ENCODE peak calls at places on chromosomes 3 and 15, in six cellular contexts. One of them, this sample, is unnamed.
A peak's percentile ranks its signal among the peaks of the same experiment; 100 is the strongest.

GRCh38 chr3:147371141-147371540 is 35.2 kb downstream of the ZIC4 start:
- DNase-seq in C1 segment of cervical spinal cord: no peak
- DNase-seq in activated CD4-positive, alpha-beta memory T cell treated with anti-CD3 and anti-CD28 coated beads for 36 hours: no peak
- DNase-seq in glutamatergic neuron: no peak
- DNase-seq in activated CD4-positive, alpha-beta T cell treated with anti-CD3 and anti-CD28 coated beads, Interleukin-2, amount 10 ng/mL, durations not matched to agents 7 days and 5 days: no peak
- DNase-seq in SW480: no peak
- DNase-seq in this sample: no peak

GRCh38 chr3:188248036-188248561 is 94.1 kb downstream of the LPP start:
- DNase-seq in C1 segment of cervical spinal cord: no peak
- DNase-seq in activated CD4-positive, alpha-beta memory T cell treated with anti-CD3 and anti-CD28 coated beads for 36 hours: no peak
- DNase-seq in glutamatergic neuron: no peak
- DNase-seq in activated CD4-positive, alpha-beta T cell treated with anti-CD3 and anti-CD28 coated beads, Interleukin-2, amount 10 ng/mL, durations not matched to agents 7 days and 5 days: no peak
- DNase-seq in SW480: no peak
- DNase-seq in this sample: no peak

GRCh38 chr15:58038426-58039106 is 26.9 kb downstream of the ALDH1A2 start:
- DNase-seq in C1 segment of cervical spinal cord: no peak
- DNase-seq in activated CD4-positive, alpha-beta memory T cell treated with anti-CD3 and anti-CD28 coated beads for 36 hours: no peak
- DNase-seq in glutamatergic neuron: no peak
- DNase-seq in activated CD4-positive, alpha-beta T cell treated with anti-CD3 and anti-CD28 coated beads, Interleukin-2, amount 10 ng/mL, durations not matched to agents 7 days and 5 days: no peak
- DNase-seq in SW480: no peak
- DNase-seq in this sample: no peak

GRCh38 chr3:9942164-9942563 is 8.5 kb downstream of the CRELD1 start:
- DNase-seq in C1 segment of cervical spinal cord: no peak
- DNase-seq in activated CD4-positive, alpha-beta memory T cell treated with anti-CD3 and anti-CD28 coated beads for 36 hours: no peak
- DNase-seq in glutamatergic neuron: no peak
- DNase-seq in activated CD4-positive, alpha-beta T cell treated with anti-CD3 and anti-CD28 coated beads, Interleukin-2, amount 10 ng/mL, durations not matched to agents 7 days and 5 days: no peak
- DNase-seq in SW480: no peak
- DNase-seq in this sample: no peak

GRCh38 chr15:29681486-29681845 is 140.8 kb downstream of the TJP1 start:
- DNase-seq in C1 segment of cervical spinal cord: no peak
- DNase-seq in activated CD4-positive, alpha-beta memory T cell treated with anti-CD3 and anti-CD28 coated beads for 36 hours: no peak
- DNase-seq in glutamatergic neuron: no peak
- DNase-seq in activated CD4-positive, alpha-beta T cell treated with anti-CD3 and anti-CD28 coated beads, Interleukin-2, amount 10 ng/mL, durations not matched to agents 7 days and 5 days: no peak
- DNase-seq in SW480: no peak
- DNase-seq in this sample: no peak

GRCh38 chr3:138687236-138687635 is 78.7 kb downstream of the FAIM start:
- DNase-seq in C1 segment of cervical spinal cord: no peak
- DNase-seq in activated CD4-positive, alpha-beta memory T cell treated with anti-CD3 and anti-CD28 coated beads for 36 hours: no peak
- DNase-seq in glutamatergic neuron: no peak
- DNase-seq in activated CD4-positive, alpha-beta T cell treated with anti-CD3 and anti-CD28 coated beads, Interleukin-2, amount 10 ng/mL, durations not matched to agents 7 days and 5 days: no peak
- DNase-seq in SW480: no peak
- DNase-seq in this sample: no peak

GRCh38 chr15:35519536-35520149 is 26.3 kb downstream of the DPH6 start:
- DNase-seq in C1 segment of cervical spinal cord: no peak
- DNase-seq in activated CD4-positive, alpha-beta memory T cell treated with anti-CD3 and anti-CD28 coated beads for 36 hours: no peak
- DNase-seq in glutamatergic neuron: no peak
- DNase-seq in activated CD4-positive, alpha-beta T cell treated with anti-CD3 and anti-CD28 coated beads, Interleukin-2, amount 10 ng/mL, durations not matched to agents 7 days and 5 days: peak; percentile 11
- DNase-seq in SW480: peak; percentile 34
- DNase-seq in this sample: peak; percentile 57

GRCh38 chr3:7520059-7520458 is 659.1 kb downstream of the GRM7 start:
- DNase-seq in C1 segment of cervical spinal cord: no peak
- DNase-seq in activated CD4-positive, alpha-beta memory T cell treated with anti-CD3 and anti-CD28 coated beads for 36 hours: no peak
- DNase-seq in glutamatergic neuron: no peak
- DNase-seq in activated CD4-positive, alpha-beta T cell treated with anti-CD3 and anti-CD28 coated beads, Interleukin-2, amount 10 ng/mL, durations not matched to agents 7 days and 5 days: no peak
- DNase-seq in SW480: no peak
- DNase-seq in this sample: no peak

GRCh38 chr3:192802957-192803899 is 75.9 kb upstream of the FGF12 start:
- DNase-seq in C1 segment of cervical spinal cord: no peak
- DNase-seq in activated CD4-positive, alpha-beta memory T cell treated with anti-CD3 and anti-CD28 coated beads for 36 hours: no peak
- DNase-seq in glutamatergic neuron: peak; percentile 25
- DNase-seq in activated CD4-positive, alpha-beta T cell treated with anti-CD3 and anti-CD28 coated beads, Interleukin-2, amount 10 ng/mL, durations not matched to agents 7 days and 5 days: no peak
- DNase-seq in SW480: peak; percentile 64
- DNase-seq in this sample: no peak

GRCh38 chr3:66508461-66508860 is 7.6 kb upstream of the LRIG1 start:
- DNase-seq in C1 segment of cervical spinal cord: no peak
- DNase-seq in activated CD4-positive, alpha-beta memory T cell treated with anti-CD3 and anti-CD28 coated beads for 36 hours: no peak
- DNase-seq in glutamatergic neuron: no peak
- DNase-seq in activated CD4-positive, alpha-beta T cell treated with anti-CD3 and anti-CD28 coated beads, Interleukin-2, amount 10 ng/mL, durations not matched to agents 7 days and 5 days: no peak
- DNase-seq in SW480: no peak
- DNase-seq in this sample: no peak

GRCh38 chr3:9803494-9803893 is 6.6 kb upstream of the TTLL3 start:
- DNase-seq in C1 segment of cervical spinal cord: no peak
- DNase-seq in activated CD4-positive, alpha-beta memory T cell treated with anti-CD3 and anti-CD28 coated beads for 36 hours: no peak
- DNase-seq in glutamatergic neuron: no peak
- DNase-seq in activated CD4-positive, alpha-beta T cell treated with anti-CD3 and anti-CD28 coated beads, Interleukin-2, amount 10 ng/mL, durations not matched to agents 7 days and 5 days: no peak
- DNase-seq in SW480: no peak
- DNase-seq in this sample: no peak

GRCh38 chr3:134300520-134300919 is 49.9 kb upstream of the RYK start:
- DNase-seq in C1 segment of cervical spinal cord: no peak
- DNase-seq in activated CD4-positive, alpha-beta memory T cell treated with anti-CD3 and anti-CD28 coated beads for 36 hours: no peak
- DNase-seq in glutamatergic neuron: peak; percentile 46
- DNase-seq in activated CD4-positive, alpha-beta T cell treated with anti-CD3 and anti-CD28 coated beads, Interleukin-2, amount 10 ng/mL, durations not matched to agents 7 days and 5 days: no peak
- DNase-seq in SW480: no peak
- DNase-seq in this sample: no peak

GRCh38 chr3:129526121-129526900 is 2.1 kb upstream of the RHO start:
- DNase-seq in C1 segment of cervical spinal cord: peak; percentile 8
- DNase-seq in activated CD4-positive, alpha-beta memory T cell treated with anti-CD3 and anti-CD28 coated beads for 36 hours: no peak
- DNase-seq in glutamatergic neuron: no peak
- DNase-seq in activated CD4-positive, alpha-beta T cell treated with anti-CD3 and anti-CD28 coated beads, Interleukin-2, amount 10 ng/mL, durations not matched to agents 7 days and 5 days: no peak
- DNase-seq in SW480: no peak
- DNase-seq in this sample: no peak

GRCh38 chr3:107432013-107432515 is 54.8 kb downstream of the CCDC54 start:
- DNase-seq in C1 segment of cervical spinal cord: no peak
- DNase-seq in activated CD4-positive, alpha-beta memory T cell treated with anti-CD3 and anti-CD28 coated beads for 36 hours: no peak
- DNase-seq in glutamatergic neuron: no peak
- DNase-seq in activated CD4-positive, alpha-beta T cell treated with anti-CD3 and anti-CD28 coated beads, Interleukin-2, amount 10 ng/mL, durations not matched to agents 7 days and 5 days: no peak
- DNase-seq in SW480: peak; percentile 52
- DNase-seq in this sample: no peak

GRCh38 chr3:15110201-15110600 is 11.3 kb upstream of the RBSN start:
- DNase-seq in C1 segment of cervical spinal cord: no peak
- DNase-seq in activated CD4-positive, alpha-beta memory T cell treated with anti-CD3 and anti-CD28 coated beads for 36 hours: no peak
- DNase-seq in glutamatergic neuron: no peak
- DNase-seq in activated CD4-positive, alpha-beta T cell treated with anti-CD3 and anti-CD28 coated beads, Interleukin-2, amount 10 ng/mL, durations not matched to agents 7 days and 5 days: no peak
- DNase-seq in SW480: no peak
- DNase-seq in this sample: no peak

GRCh38 chr15:98347866-98348265 is 300.5 kb upstream of the IGF1R start:
- DNase-seq in C1 segment of cervical spinal cord: no peak
- DNase-seq in activated CD4-positive, alpha-beta memory T cell treated with anti-CD3 and anti-CD28 coated beads for 36 hours: no peak
- DNase-seq in glutamatergic neuron: no peak
- DNase-seq in activated CD4-positive, alpha-beta T cell treated with anti-CD3 and anti-CD28 coated beads, Interleukin-2, amount 10 ng/mL, durations not matched to agents 7 days and 5 days: no peak
- DNase-seq in SW480: no peak
- DNase-seq in this sample: no peak

GRCh38 chr3:119562307-119562961 is 3.0 kb upstream of the CD80 start:
- DNase-seq in C1 segment of cervical spinal cord: no peak
- DNase-seq in activated CD4-positive, alpha-beta memory T cell treated with anti-CD3 and anti-CD28 coated beads for 36 hours: peak; percentile 76
- DNase-seq in glutamatergic neuron: no peak
- DNase-seq in activated CD4-positive, alpha-beta T cell treated with anti-CD3 and anti-CD28 coated beads, Interleukin-2, amount 10 ng/mL, durations not matched to agents 7 days and 5 days: peak; percentile 15
- DNase-seq in SW480: no peak
- DNase-seq in this sample: no peak

GRCh38 chr15:95044780-95045417 is 813.5 kb downstream of the MCTP2 start:
- DNase-seq in C1 segment of cervical spinal cord: no peak
- DNase-seq in activated CD4-positive, alpha-beta memory T cell treated with anti-CD3 and anti-CD28 coated beads for 36 hours: no peak
- DNase-seq in glutamatergic neuron: no peak
- DNase-seq in activated CD4-positive, alpha-beta T cell treated with anti-CD3 and anti-CD28 coated beads, Interleukin-2, amount 10 ng/mL, durations not matched to agents 7 days and 5 days: no peak
- DNase-seq in SW480: no peak
- DNase-seq in this sample: no peak

GRCh38 chr3:49535971-49536874 is 18.1 kb upstream of the BSN start:
- DNase-seq in C1 segment of cervical spinal cord: no peak
- DNase-seq in activated CD4-positive, alpha-beta memory T cell treated with anti-CD3 and anti-CD28 coated beads for 36 hours: no peak
- DNase-seq in glutamatergic neuron: no peak
- DNase-seq in activated CD4-positive, alpha-beta T cell treated with anti-CD3 and anti-CD28 coated beads, Interleukin-2, amount 10 ng/mL, durations not matched to agents 7 days and 5 days: no peak
- DNase-seq in SW480: no peak
- DNase-seq in this sample: no peak

GRCh38 chr15:31585231-31585630 is 258.6 kb downstream of the KLF13 start:
- DNase-seq in C1 segment of cervical spinal cord: no peak
- DNase-seq in activated CD4-positive, alpha-beta memory T cell treated with anti-CD3 and anti-CD28 coated beads for 36 hours: no peak
- DNase-seq in glutamatergic neuron: no peak
- DNase-seq in activated CD4-positive, alpha-beta T cell treated with anti-CD3 and anti-CD28 coated beads, Interleukin-2, amount 10 ng/mL, durations not matched to agents 7 days and 5 days: no peak
- DNase-seq in SW480: no peak
- DNase-seq in this sample: no peak

GRCh38 chr3:111809196-111809595 is 49.9 kb upstream of the PHLDB2 start:
- DNase-seq in C1 segment of cervical spinal cord: no peak
- DNase-seq in activated CD4-positive, alpha-beta memory T cell treated with anti-CD3 and anti-CD28 coated beads for 36 hours: no peak
- DNase-seq in glutamatergic neuron: no peak
- DNase-seq in activated CD4-positive, alpha-beta T cell treated with anti-CD3 and anti-CD28 coated beads, Interleukin-2, amount 10 ng/mL, durations not matched to agents 7 days and 5 days: no peak
- DNase-seq in SW480: peak; percentile 18
- DNase-seq in this sample: no peak

GRCh38 chr3:99753268-99753975 is 64.2 kb upstream of the CMSS1 start:
- DNase-seq in C1 segment of cervical spinal cord: peak; percentile 5
- DNase-seq in activated CD4-positive, alpha-beta memory T cell treated with anti-CD3 and anti-CD28 coated beads for 36 hours: peak; percentile 19
- DNase-seq in glutamatergic neuron: no peak
- DNase-seq in activated CD4-positive, alpha-beta T cell treated with anti-CD3 and anti-CD28 coated beads, Interleukin-2, amount 10 ng/mL, durations not matched to agents 7 days and 5 days: peak; percentile 27
- DNase-seq in SW480: peak; percentile 65
- DNase-seq in this sample: peak; percentile 61

GRCh38 chr3:197599089-197599765 is 43.5 kb upstream of the BDH1 start:
- DNase-seq in C1 segment of cervical spinal cord: no peak
- DNase-seq in activated CD4-positive, alpha-beta memory T cell treated with anti-CD3 and anti-CD28 coated beads for 36 hours: peak; percentile 85
- DNase-seq in glutamatergic neuron: peak; percentile 91
- DNase-seq in activated CD4-positive, alpha-beta T cell treated with anti-CD3 and anti-CD28 coated beads, Interleukin-2, amount 10 ng/mL, durations not matched to agents 7 days and 5 days: peak; percentile 87
- DNase-seq in SW480: peak; percentile 75
- DNase-seq in this sample: peak; percentile 91

GRCh38 chr15:44163370-44163769 is 31.7 kb downstream of the FRMD5 start:
- DNase-seq in C1 segment of cervical spinal cord: no peak
- DNase-seq in activated CD4-positive, alpha-beta memory T cell treated with anti-CD3 and anti-CD28 coated beads for 36 hours: no peak
- DNase-seq in glutamatergic neuron: no peak
- DNase-seq in activated CD4-positive, alpha-beta T cell treated with anti-CD3 and anti-CD28 coated beads, Interleukin-2, amount 10 ng/mL, durations not matched to agents 7 days and 5 days: no peak
- DNase-seq in SW480: no peak
- DNase-seq in this sample: no peak

GRCh38 chr15:99467861-99468460 is 97.8 kb upstream of the MEF2A start:
- DNase-seq in C1 segment of cervical spinal cord: no peak
- DNase-seq in activated CD4-positive, alpha-beta memory T cell treated with anti-CD3 and anti-CD28 coated beads for 36 hours: no peak
- DNase-seq in glutamatergic neuron: no peak
- DNase-seq in activated CD4-positive, alpha-beta T cell treated with anti-CD3 and anti-CD28 coated beads, Interleukin-2, amount 10 ng/mL, durations not matched to agents 7 days and 5 days: peak; percentile 5
- DNase-seq in SW480: no peak
- DNase-seq in this sample: no peak

GRCh38 chr3:133419151-133419550 is 19.3 kb downstream of the BFSP2 start:
- DNase-seq in C1 segment of cervical spinal cord: no peak
- DNase-seq in activated CD4-positive, alpha-beta memory T cell treated with anti-CD3 and anti-CD28 coated beads for 36 hours: no peak
- DNase-seq in glutamatergic neuron: no peak
- DNase-seq in activated CD4-positive, alpha-beta T cell treated with anti-CD3 and anti-CD28 coated beads, Interleukin-2, amount 10 ng/mL, durations not matched to agents 7 days and 5 days: no peak
- DNase-seq in SW480: no peak
- DNase-seq in this sample: no peak

GRCh38 chr3:20141306-20141705 is 44.7 kb downstream of the SGO1 start:
- DNase-seq in C1 segment of cervical spinal cord: no peak
- DNase-seq in activated CD4-positive, alpha-beta memory T cell treated with anti-CD3 and anti-CD28 coated beads for 36 hours: no peak
- DNase-seq in glutamatergic neuron: no peak
- DNase-seq in activated CD4-positive, alpha-beta T cell treated with anti-CD3 and anti-CD28 coated beads, Interleukin-2, amount 10 ng/mL, durations not matched to agents 7 days and 5 days: no peak
- DNase-seq in SW480: no peak
- DNase-seq in this sample: no peak

GRCh38 chr3:10344147-10344943 is 23.4 kb upstream of the SEC13 start:
- DNase-seq in C1 segment of cervical spinal cord: peak; percentile 5
- DNase-seq in activated CD4-positive, alpha-beta memory T cell treated with anti-CD3 and anti-CD28 coated beads for 36 hours: peak; percentile 68
- DNase-seq in glutamatergic neuron: peak; percentile 77
- DNase-seq in activated CD4-positive, alpha-beta T cell treated with anti-CD3 and anti-CD28 coated beads, Interleukin-2, amount 10 ng/mL, durations not matched to agents 7 days and 5 days: peak; percentile 57
- DNase-seq in SW480: peak; percentile 15
- DNase-seq in this sample: peak; percentile 76

GRCh38 chr3:96466441-96466840 is 348.0 kb upstream of the EPHA6 start:
- DNase-seq in C1 segment of cervical spinal cord: no peak
- DNase-seq in activated CD4-positive, alpha-beta memory T cell treated with anti-CD3 and anti-CD28 coated beads for 36 hours: no peak
- DNase-seq in glutamatergic neuron: no peak
- DNase-seq in activated CD4-positive, alpha-beta T cell treated with anti-CD3 and anti-CD28 coated beads, Interleukin-2, amount 10 ng/mL, durations not matched to agents 7 days and 5 days: no peak
- DNase-seq in SW480: no peak
- DNase-seq in this sample: no peak

GRCh38 chr15:34644061-34644460 is 60.6 kb upstream of the GOLGA8B start:
- DNase-seq in C1 segment of cervical spinal cord: no peak
- DNase-seq in activated CD4-positive, alpha-beta memory T cell treated with anti-CD3 and anti-CD28 coated beads for 36 hours: no peak
- DNase-seq in glutamatergic neuron: no peak
- DNase-seq in activated CD4-positive, alpha-beta T cell treated with anti-CD3 and anti-CD28 coated beads, Interleukin-2, amount 10 ng/mL, durations not matched to agents 7 days and 5 days: no peak
- DNase-seq in SW480: no peak
- DNase-seq in this sample: no peak

GRCh38 chr3:183698318-183698731 is 728 bp downstream of the YEATS2 start:
- DNase-seq in C1 segment of cervical spinal cord: peak; percentile 66
- DNase-seq in activated CD4-positive, alpha-beta memory T cell treated with anti-CD3 and anti-CD28 coated beads for 36 hours: peak; percentile 49
- DNase-seq in glutamatergic neuron: peak; percentile 62
- DNase-seq in activated CD4-positive, alpha-beta T cell treated with anti-CD3 and anti-CD28 coated beads, Interleukin-2, amount 10 ng/mL, durations not matched to agents 7 days and 5 days: peak; percentile 35
- DNase-seq in SW480: peak; percentile 69
- DNase-seq in this sample: no peak

GRCh38 chr3:164351126-164351525 is 727.2 kb downstream of the SI start:
- DNase-seq in C1 segment of cervical spinal cord: no peak
- DNase-seq in activated CD4-positive, alpha-beta memory T cell treated with anti-CD3 and anti-CD28 coated beads for 36 hours: no peak
- DNase-seq in glutamatergic neuron: no peak
- DNase-seq in activated CD4-positive, alpha-beta T cell treated with anti-CD3 and anti-CD28 coated beads, Interleukin-2, amount 10 ng/mL, durations not matched to agents 7 days and 5 days: no peak
- DNase-seq in SW480: no peak
- DNase-seq in this sample: no peak

GRCh38 chr3:10442151-10442795 is 63.1 kb downstream of the ATP2B2 start:
- DNase-seq in C1 segment of cervical spinal cord: no peak
- DNase-seq in activated CD4-positive, alpha-beta memory T cell treated with anti-CD3 and anti-CD28 coated beads for 36 hours: no peak
- DNase-seq in glutamatergic neuron: no peak
- DNase-seq in activated CD4-positive, alpha-beta T cell treated with anti-CD3 and anti-CD28 coated beads, Interleukin-2, amount 10 ng/mL, durations not matched to agents 7 days and 5 days: no peak
- DNase-seq in SW480: no peak
- DNase-seq in this sample: no peak

GRCh38 chr3:65130782-65131181 is 443.0 kb upstream of the ADAMTS9 start:
- DNase-seq in C1 segment of cervical spinal cord: no peak
- DNase-seq in activated CD4-positive, alpha-beta memory T cell treated with anti-CD3 and anti-CD28 coated beads for 36 hours: no peak
- DNase-seq in glutamatergic neuron: no peak
- DNase-seq in activated CD4-positive, alpha-beta T cell treated with anti-CD3 and anti-CD28 coated beads, Interleukin-2, amount 10 ng/mL, durations not matched to agents 7 days and 5 days: no peak
- DNase-seq in SW480: no peak
- DNase-seq in this sample: no peak